ENCODE peak calls at places on chromosomes 12 and 14, in eight cellular contexts. X is trophoblast cell; U is HL-60; L is ovary; W is MG63; A is lower leg skin; T is heart right ventricle; G is CD8-positive, alpha-beta T cell. M is an unnamed sample.

GRCh38 chr12:91741932-91742331 is 403.7 kb downstream of the BTG1 start:
- DNase-seq in T (no peak), U (no peak), G (no peak), X (no peak), L (no peak), W (no peak), A (no peak), M (no peak)

GRCh38 chr12:62802981-62803380 is 132.0 kb downstream of the PPM1H start:
- DNase-seq in G (no peak), T (no peak), X (no peak), A (no peak), W (no peak), L (no peak), U (no peak), M (no peak)

GRCh38 chr14:23441076-23441475 is 5.6 kb upstream of the MYH7 start:
- DNase-seq in A (no peak), X (no peak), L (no peak), T (no peak), G (no peak), U (no peak), W (peak; percentile 20), M (no peak)

GRCh38 chr12:76996983-76997382 is 68.4 kb downstream of the E2F7 start:
- DNase-seq in G (no peak), L (no peak), X (no peak), A (no peak), T (no peak), U (no peak), W (no peak), M (no peak)

GRCh38 chr14:51244591-51244990 is 4.5 kb downstream of the TMX1 start:
- DNase-seq in L (no peak), T (no peak), X (no peak), W (no peak), A (no peak), U (no peak), G (no peak), M (no peak)

GRCh38 chr12:130347588-130347987 is 9.9 kb downstream of the PIWIL1 start:
- DNase-seq in X (no peak), W (no peak), G (no peak), L (no peak), T (no peak), A (peak; percentile 54), U (no peak), M (no peak)

GRCh38 chr14:50040401-50040775 is 76.0 kb downstream of the VCPKMT start:
- DNase-seq in W (peak; percentile 43), T (no peak), G (peak; percentile 41), U (no peak), X (peak; percentile 79), A (no peak), L (no peak), M (no peak)

GRCh38 chr12:105487961-105488360 is 157.5 kb downstream of the C12orf75 start:
- DNase-seq in W (no peak), A (peak; percentile 45), X (peak; percentile 11), U (no peak), G (no peak), L (no peak), T (no peak), M (no peak)

GRCh38 chr12:12398026-12398859 is 41.4 kb downstream of the BORCS5 start:
- DNase-seq in U (peak; percentile 40), L (peak; percentile 63), X (peak; percentile 91), A (no peak), W (peak; percentile 90), G (no peak), T (peak; percentile 29), M (no peak)

GRCh38 chr12:7093892-7094291 is 1.6 kb upstream of the C1R start:
- DNase-seq in W (no peak), T (no peak), A (peak; percentile 87), X (no peak), U (no peak), G (no peak), L (no peak), M (no peak)

GRCh38 chr12:130764475-130765185 is 48.5 kb upstream of the RIMBP2 start:
- DNase-seq in T (no peak), G (no peak), U (no peak), L (no peak), A (no peak), X (peak; percentile 63), W (peak; percentile 5), M (no peak)

GRCh38 chr12:25694072-25694471 is 141.0 kb upstream of the LMNTD1 start:
- DNase-seq in A (no peak), T (no peak), X (peak; percentile 31), G (no peak), L (no peak), W (peak; percentile 20), U (no peak), M (no peak)

GRCh38 chr14:73452341-73453191 is 5.8 kb downstream of the NUMB start:
- DNase-seq in G (no peak), W (no peak), T (no peak), U (no peak), A (no peak), X (no peak), L (no peak), M (no peak)

GRCh38 chr12:52838871-52839446 is 4.8 kb upstream of the KRT79 start:
- DNase-seq in G (no peak), W (no peak), U (no peak), T (no peak), L (no peak), X (no peak), A (no peak), M (no peak)

GRCh38 chr12:12221560-12221959 is 45.3 kb downstream of the LRP6 start:
- DNase-seq in L (no peak), T (no peak), W (no peak), G (no peak), U (no peak), X (no peak), A (no peak), M (no peak)

GRCh38 chr12:88960213-88960878 is 380.1 kb upstream of the KITLG start:
- DNase-seq in A (no peak), X (peak; percentile 42), W (no peak), T (no peak), U (no peak), G (no peak), L (no peak), M (no peak)

GRCh38 chr12:126768517-126768916 is 1498.5 kb upstream of the TMEM132C start:
- DNase-seq in T (no peak), W (no peak), G (no peak), L (no peak), X (no peak), A (no peak), U (no peak), M (no peak)

GRCh38 chr12:1130164-1130563 is 139.1 kb downstream of the ERC1 start:
- DNase-seq in U (no peak), L (no peak), W (peak; percentile 3), A (no peak), T (no peak), G (no peak), X (no peak), M (no peak)

GRCh38 chr12:76083761-76084276 is 666 bp downstream of the NAP1L1 start:
- DNase-seq in X (peak; percentile 77), G (peak; percentile 72), T (peak; percentile 71), U (no peak), A (peak; percentile 94), W (peak; percentile 82), L (peak; percentile 81), M (peak; percentile 47)

GRCh38 chr14:73461478-73462077 is 3.2 kb upstream of the NUMB start:
- DNase-seq in T (no peak), X (no peak), L (no peak), U (no peak), A (peak; percentile 29), G (no peak), W (no peak), M (no peak)

GRCh38 chr12:71639341-71639760 is 24.3 kb downstream of the ZFC3H1 start:
- DNase-seq in X (peak; percentile 25), T (no peak), L (no peak), A (no peak), W (no peak), G (no peak), U (no peak), M (no peak)

GRCh38 chr14:79279645-79280399 is 931.5 kb downstream of the DIO2 start:
- DNase-seq in A (no peak), L (no peak), U (no peak), T (peak; percentile 7), G (no peak), W (no peak), X (peak; percentile 34), M (peak; percentile 52)

GRCh38 chr14:56400426-56400825 is 179.2 kb upstream of the TMEM260 start:
- DNase-seq in T (no peak), X (peak; percentile 59), U (no peak), G (no peak), W (no peak), L (no peak), A (no peak), M (no peak)
- H3K4me3 ChIP-seq in T (no peak overlapping the region), X (no peak overlapping the region), U (no peak overlapping the region), G (no peak overlapping the region), W (no peak overlapping the region), L (no peak overlapping the region), A (no peak overlapping the region), M (no peak overlapping the region)

DNA sequence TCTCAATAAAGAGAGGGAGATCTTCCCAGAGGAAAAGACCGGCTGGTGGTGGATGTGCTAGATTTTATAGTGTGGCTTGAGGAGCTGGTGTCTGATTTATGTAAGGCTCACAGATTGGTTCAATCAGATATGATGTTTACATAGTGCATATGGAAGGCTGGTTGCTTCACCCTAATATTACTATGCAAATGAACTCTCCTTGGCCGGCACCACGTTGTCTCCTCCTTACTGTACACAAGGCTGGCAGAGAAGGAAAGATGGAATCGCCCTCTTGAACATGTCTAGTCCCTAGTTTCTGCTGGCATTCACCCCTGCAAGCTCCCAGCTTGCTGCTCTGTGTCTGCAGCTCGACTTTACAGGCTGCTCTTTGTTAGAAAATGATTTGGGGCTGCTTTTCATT is 8.9 kb downstream of the FAM186A start:
- DNase-seq in T (no peak), W (no peak), L (no peak), G (no peak), X (peak; percentile 5), A (peak; percentile 45), U (no peak), M (no peak)
- H3K4me3 ChIP-seq in T (no peak overlapping the region), W (no peak overlapping the region), L (no peak overlapping the region), G (no peak overlapping the region), X (no peak overlapping the region), A (no peak overlapping the region), U (no peak overlapping the region), M (no peak overlapping the region)

DNA sequence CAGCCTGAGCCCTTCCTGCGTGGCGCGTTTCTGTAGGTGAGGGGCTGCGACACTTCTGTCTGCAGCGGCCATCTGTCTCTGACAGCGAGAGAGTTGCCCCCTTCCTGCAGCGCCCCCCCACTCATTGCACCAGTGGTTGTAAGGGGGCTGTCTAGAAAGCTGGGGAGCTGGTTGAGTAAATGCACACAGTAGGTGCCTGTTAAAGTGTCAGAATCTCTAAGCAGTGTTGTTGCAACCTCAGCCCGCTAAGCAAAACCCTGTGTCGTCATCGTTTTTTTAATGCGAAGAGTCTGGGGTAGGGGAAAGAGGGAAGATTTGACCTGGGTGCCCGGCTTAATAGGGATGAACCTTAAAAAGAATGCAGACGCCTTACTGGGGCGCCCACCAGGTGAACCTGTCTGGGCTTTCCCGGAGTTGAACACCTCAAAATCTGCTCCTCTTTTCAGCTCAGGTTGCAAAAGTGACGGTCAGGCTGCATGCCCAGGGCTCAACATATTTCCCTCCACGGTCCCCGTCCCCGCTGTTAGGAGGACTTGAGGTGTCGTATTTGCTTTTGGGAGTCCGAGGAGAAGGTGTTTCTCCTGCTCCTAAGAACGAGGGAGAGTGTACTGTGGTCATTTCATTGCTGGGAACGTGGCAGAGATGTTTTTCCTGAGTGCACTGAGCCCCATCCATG is 1.0 kb downstream of the DLK1 start:
- DNase-seq in A (no peak), T (no peak), W (no peak), U (no peak), G (no peak), X (no peak), L (no peak), M (no peak)
- H3K4me3 ChIP-seq in A (no peak overlapping the region), T (no peak overlapping the region), W (no peak overlapping the region), U (no peak overlapping the region), G (no peak overlapping the region), X (no peak overlapping the region), L (no peak overlapping the region), M (peak overlapping the region; percentile 30)

GRCh38 chr14:104136472-104137296 is 1.7 kb upstream of the KIF26A start:
- DNase-seq in L (peak; percentile 31), X (no peak), W (no peak), G (no peak), U (no peak), A (peak; percentile 84), T (peak; percentile 16), M (no peak)
- H3K4me3 ChIP-seq in L (no peak overlapping the region), X (no peak overlapping the region), W (no peak overlapping the region), G (no peak overlapping the region), U (no peak overlapping the region), A (no peak overlapping the region), T (peak overlapping the region; percentile 65), M (peak overlapping the region; percentile 83)